ENCODE peak calls at places on chromosomes 7 and 10, in ten cellular contexts. P is tibial artery; Z is endothelial cell of umbilical vein; K is mesothelial cell of epicardium; J is fibroblast of lung; U is CD8-positive, alpha-beta T cell; Y is IMR-90; L is fibroblast of the aortic adventitia; A is CD4-positive, alpha-beta T cell; Q is mucosa of descending colon. D is an unnamed sample.

GRCh38 chr7:133253522-133253882 is 624 bp downstream of the EXOC4 start:
- DNase-seq in P (no peak), Z (peak), K (no peak), J (peak), U (peak), Y (peak), L (peak), A (no peak), Q (peak), D (no peak)

GRCh38 chr7:27576360-27576944 is 86.2 kb downstream of the HIBADH start:
- DNase-seq in P (no peak), Z (peak), K (no peak), J (peak), U (no peak), Y (peak), L (peak), A (no peak), Q (no peak), D (no peak)

GRCh38 chr10:66283874-66284464 is 641.9 kb upstream of the LRRTM3 start:
- DNase-seq in P (no peak), Z (no peak), K (no peak), J (no peak), U (no peak), Y (no peak), L (no peak), A (no peak), Q (no peak), D (no peak)

GRCh38 chr10:122234416-122234815 is 36.7 kb upstream of the BTBD16 start:
- DNase-seq in P (no peak), Z (peak), K (no peak), J (peak), U (no peak), Y (peak), L (no peak), A (no peak), Q (no peak), D (no peak)

GRCh38 chr10:119296703-119297102 is 89.3 kb downstream of the GRK5 start:
- DNase-seq in P (no peak), Z (no peak), K (no peak), J (no peak), U (no peak), Y (peak), L (no peak), A (no peak), Q (no peak), D (no peak)

GRCh38 chr7:30596043-30596641 is 1.5 kb downstream of the GARS1 start:
- DNase-seq in P (no peak), Z (peak), K (no peak), J (peak), U (no peak), Y (peak), L (peak), A (no peak), Q (no peak), D (no peak)

GRCh38 chr7:144818516-144818915 is 17.3 kb downstream of the TPK1 start:
- DNase-seq in P (no peak), Z (peak), K (no peak), J (peak), U (peak), Y (no peak), L (peak), A (peak), Q (no peak), D (no peak)

GRCh38 chr7:122132341-122132740 is 11.7 kb downstream of the AASS start:
- DNase-seq in P (no peak), Z (no peak), K (no peak), J (peak), U (no peak), Y (peak), L (peak), A (no peak), Q (no peak), D (no peak)

GRCh38 chr7:75650671-75651070 is 88.1 kb downstream of the HIP1 start:
- DNase-seq in P (peak), Z (peak), K (no peak), J (no peak), U (no peak), Y (no peak), L (no peak), A (no peak), Q (peak), D (no peak)

GRCh38 chr10:128779457-128779856 is 653.2 kb upstream of the MKI67 start:
- DNase-seq in P (no peak), Z (no peak), K (no peak), J (no peak), U (no peak), Y (no peak), L (no peak), A (no peak), Q (no peak), D (no peak)

GRCh38 chr7:37318541-37318940 is 130.1 kb downstream of the ELMO1 start:
- DNase-seq in P (no peak), Z (no peak), K (no peak), J (no peak), U (no peak), Y (no peak), L (no peak), A (no peak), Q (no peak), D (no peak)

GRCh38 chr10:133537551-133538545 is 10.7 kb downstream of the CYP2E1 start:
- DNase-seq in P (no peak), Z (no peak), K (no peak), J (no peak), U (no peak), Y (no peak), L (peak), A (no peak), Q (no peak), D (no peak)

GRCh38 chr10:36880898-36881297 is 244.5 kb upstream of the ANKRD30A start:
- DNase-seq in P (no peak), Z (peak), K (no peak), J (peak), U (no peak), Y (peak), L (peak), A (no peak), Q (no peak), D (no peak)

GRCh38 chr10:92729886-92730285 is 40.1 kb downstream of the HHEX start:
- DNase-seq in P (no peak), Z (no peak), K (no peak), J (no peak), U (no peak), Y (no peak), L (no peak), A (no peak), Q (no peak), D (no peak)

GRCh38 chr7:123795917-123796316 is 47.1 kb upstream of the WASL start:
- DNase-seq in P (no peak), Z (no peak), K (no peak), J (no peak), U (no peak), Y (no peak), L (no peak), A (no peak), Q (no peak), D (no peak)

GRCh38 chr7:123798527-123799188 is 46.3 kb upstream of the HYAL4 start:
- DNase-seq in P (no peak), Z (peak), K (no peak), J (peak), U (no peak), Y (no peak), L (no peak), A (no peak), Q (no peak), D (no peak)

GRCh38 chr7:123796568-123796967 is 47.8 kb upstream of the WASL start:
- DNase-seq in P (no peak), Z (no peak), K (no peak), J (no peak), U (no peak), Y (no peak), L (no peak), A (no peak), Q (no peak), D (no peak)

GRCh38 chr7:123802249-123802648 is 42.7 kb upstream of the HYAL4 start:
- DNase-seq in P (no peak), Z (no peak), K (no peak), J (no peak), U (no peak), Y (no peak), L (no peak), A (no peak), Q (no peak), D (no peak)

DNA sequence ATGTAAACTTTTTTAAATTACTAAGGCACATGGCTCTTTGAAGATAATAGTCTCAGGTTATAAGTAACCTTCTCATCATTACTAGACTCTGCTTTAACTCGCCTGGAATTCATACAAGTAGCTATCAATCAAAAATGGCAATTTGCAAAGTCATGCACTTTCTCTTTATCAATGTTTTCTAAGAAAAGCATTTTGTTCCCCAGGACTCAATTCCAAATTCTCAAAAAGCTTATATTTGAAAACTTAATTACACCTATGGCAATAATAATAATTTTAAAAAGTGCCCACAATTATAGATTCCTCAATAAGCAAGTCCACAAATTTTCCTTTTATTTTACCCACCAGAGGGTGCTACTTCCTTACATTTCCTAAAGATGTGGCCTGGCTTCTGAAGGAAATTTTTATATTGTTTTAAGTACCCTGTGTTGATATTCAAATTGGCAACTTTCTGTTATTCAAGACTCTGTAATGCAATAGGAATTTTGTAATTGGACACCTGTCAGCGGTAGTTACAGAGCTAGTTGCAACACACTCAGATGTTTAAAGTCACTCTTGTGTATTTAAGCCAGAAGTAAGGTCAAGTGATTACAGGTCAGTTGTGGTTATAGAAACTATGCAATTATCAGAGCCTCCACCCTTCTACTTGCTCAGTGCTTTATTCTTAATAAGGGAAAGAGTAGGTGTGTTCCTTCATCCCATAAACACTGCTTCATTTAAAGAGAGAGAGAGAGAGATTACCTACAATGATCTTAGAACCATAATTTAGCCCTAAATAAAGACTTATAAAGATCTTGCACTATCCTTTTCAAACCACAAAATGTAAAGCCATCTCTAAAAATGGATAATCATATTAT is 47.1 kb upstream of the HYAL4 start:
- DNase-seq in P (no peak), Z (peak), K (no peak), J (peak), U (no peak), Y (peak), L (peak), A (no peak), Q (no peak), D (no peak)
- TF ChIP-seq CTCF in P (peak), Z (no peak), K (peak), J (peak), U (peak), Y (peak), L (peak), A (peak), Q (no peak), D (peak)

GRCh38 chr10:90658791-90659190 is 199.0 kb downstream of the HTR7 start:
- DNase-seq in P (no peak), Z (no peak), K (no peak), J (no peak), U (no peak), Y (no peak), L (no peak), A (no peak), Q (no peak), D (no peak)
- TF ChIP-seq CTCF in P (no peak), Z (no peak), K (no peak), J (peak), U (no peak), Y (no peak), L (peak), A (no peak), Q (no peak), D (peak)

DNA sequence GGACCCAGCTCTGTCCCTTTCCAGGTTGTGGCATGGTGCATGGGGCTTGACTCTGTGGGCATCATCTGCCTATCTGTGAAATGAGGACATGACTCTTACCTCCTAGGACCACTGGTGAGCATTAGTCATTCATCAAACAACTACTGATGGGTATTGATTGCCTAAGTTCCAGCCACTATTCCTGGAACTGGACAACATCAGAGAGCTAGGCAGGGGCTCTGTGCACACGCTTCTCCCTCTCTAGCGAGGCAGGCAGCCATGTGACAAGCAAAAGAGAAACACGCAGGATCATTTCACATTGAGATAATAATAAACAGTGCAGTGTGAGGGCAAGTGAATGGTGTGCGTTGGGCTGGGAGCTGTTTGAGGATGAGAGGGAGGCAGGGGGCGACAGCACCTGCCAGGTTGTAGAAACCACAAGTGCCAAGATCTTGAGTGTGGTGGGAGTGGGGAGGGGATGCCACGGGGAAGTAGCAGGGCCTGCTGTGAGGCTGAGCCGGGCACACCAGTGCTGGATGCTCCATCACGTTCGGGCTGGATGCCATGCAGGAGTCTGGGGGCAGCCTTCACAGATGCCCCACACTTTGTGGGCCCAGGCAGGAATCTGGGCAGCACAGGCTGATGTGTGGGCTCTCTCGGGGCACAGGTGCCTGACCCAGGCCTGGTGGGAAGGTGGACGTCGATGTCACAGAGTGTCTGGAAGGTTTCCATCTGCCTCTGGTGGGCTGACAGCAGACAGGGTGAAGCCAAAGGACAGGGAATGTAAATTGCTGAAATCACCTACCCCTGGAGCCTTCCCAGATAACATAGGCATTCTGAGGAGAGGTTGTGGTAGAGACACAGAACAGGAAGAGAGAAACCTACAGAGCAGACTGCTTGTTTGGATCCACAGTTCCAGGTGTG is 405.5 kb downstream of the RPS24 start:
- DNase-seq in P (peak), Z (no peak), K (no peak), J (no peak), U (no peak), Y (no peak), L (no peak), A (no peak), Q (no peak), D (no peak)
- TF ChIP-seq CTCF in P (no peak), Z (no peak), K (no peak), J (no peak), U (no peak), Y (no peak), L (no peak), A (no peak), Q (no peak), D (no peak)

GRCh38 chr7:105141068-105141467 is 127.1 kb downstream of the KMT2E start:
- DNase-seq in P (no peak), Z (peak), K (no peak), J (peak), U (no peak), Y (peak), L (peak), A (no peak), Q (no peak), D (no peak)
- TF ChIP-seq CTCF in P (no peak), Z (peak), K (no peak), J (peak), U (no peak), Y (peak), L (peak), A (no peak), Q (no peak), D (peak)

GRCh38 chr7:156979711-156980110 is 30.2 kb downstream of the NOM1 start:
- DNase-seq in P (no peak), Z (no peak), K (no peak), J (no peak), U (no peak), Y (no peak), L (no peak), A (no peak), Q (no peak), D (no peak)
- TF ChIP-seq CTCF in P (no peak), Z (no peak), K (no peak), J (no peak), U (no peak), Y (no peak), L (no peak), A (no peak), Q (no peak), D (no peak)

DNA sequence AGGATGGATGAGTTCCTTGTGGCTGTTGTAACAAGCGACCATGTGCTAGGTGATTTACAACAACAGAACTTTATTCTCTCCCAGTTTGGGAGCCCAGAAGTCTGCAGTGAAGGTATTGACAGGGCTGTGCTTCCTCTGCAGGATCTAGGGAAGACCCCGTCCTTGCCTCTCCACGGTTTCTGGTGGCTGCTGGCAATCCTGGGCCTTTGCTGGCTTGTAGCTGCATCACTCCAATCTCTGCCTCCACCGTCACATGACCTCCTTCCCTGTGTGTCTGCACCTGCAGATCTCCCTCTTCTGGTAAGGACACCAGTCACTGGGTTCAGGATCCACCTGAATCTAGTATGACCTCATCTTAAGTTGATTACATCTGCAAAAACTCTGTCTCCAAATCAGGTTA is 115.6 kb downstream of the GLRX3 start:
- DNase-seq in P (no peak), Z (no peak), K (no peak), J (no peak), U (no peak), Y (no peak), L (no peak), A (no peak), Q (no peak), D (no peak)
- TF ChIP-seq CTCF in P (no peak), Z (no peak), K (no peak), J (no peak), U (no peak), Y (no peak), L (no peak), A (no peak), Q (no peak), D (no peak)

GRCh38 chr7:66654275-66655112 is 25.8 kb downstream of the KCTD7 start:
- DNase-seq in P (peak), Z (peak), K (peak), J (peak), U (peak), Y (peak), L (peak), A (peak), Q (peak), D (peak)
- TF ChIP-seq CTCF in P (peak), Z (no peak), K (no peak), J (no peak), U (no peak), Y (no peak), L (no peak), A (peak), Q (no peak), D (no peak)